ENCODE peak calls at places on chromosomes 6 and 20, in five cellular contexts. One of them, this sample, is unnamed.

GRCh38 chr6:116278853-116279231 is 888 bp downstream of the TSPYL1 start:
- DNase-seq in neural crest cell: no peak
- DNase-seq in Calu3: no peak
- DNase-seq in left ventricle myocardium inferior: peak; percentile 57
- DNase-seq in esophagus squamous epithelium: no peak
- DNase-seq in this sample: no peak

GRCh38 chr6:41451515-41452163 is 94.5 kb upstream of the FOXP4 start:
- DNase-seq in neural crest cell: no peak
- DNase-seq in Calu3: no peak
- DNase-seq in left ventricle myocardium inferior: no peak
- DNase-seq in esophagus squamous epithelium: no peak
- DNase-seq in this sample: no peak

GRCh38 chr6:11909696-11910132 is 102.4 kb upstream of the HIVEP1 start:
- DNase-seq in neural crest cell: no peak
- DNase-seq in Calu3: no peak
- DNase-seq in left ventricle myocardium inferior: no peak
- DNase-seq in esophagus squamous epithelium: no peak
- DNase-seq in this sample: no peak

GRCh38 chr6:118980063-118980462 is 45.1 kb upstream of the MCM9 start:
- DNase-seq in neural crest cell: no peak
- DNase-seq in Calu3: peak; percentile 6
- DNase-seq in left ventricle myocardium inferior: no peak
- DNase-seq in esophagus squamous epithelium: no peak
- DNase-seq in this sample: no peak

GRCh38 chr6:169752074-169752623 is 727 bp downstream of the ERMARD start:
- DNase-seq in neural crest cell: no peak
- DNase-seq in Calu3: no peak
- DNase-seq in left ventricle myocardium inferior: no peak
- DNase-seq in esophagus squamous epithelium: no peak
- DNase-seq in this sample: no peak

GRCh38 chr6:87199787-87200186 is 44.4 kb downstream of the ZNF292 start:
- DNase-seq in neural crest cell: no peak
- DNase-seq in Calu3: no peak
- DNase-seq in left ventricle myocardium inferior: no peak
- DNase-seq in esophagus squamous epithelium: no peak
- DNase-seq in this sample: no peak

GRCh38 chr20:49510562-49511117 is 28.2 kb upstream of the KCNB1 start:
- DNase-seq in neural crest cell: no peak
- DNase-seq in Calu3: no peak
- DNase-seq in left ventricle myocardium inferior: peak; percentile 73
- DNase-seq in esophagus squamous epithelium: no peak
- DNase-seq in this sample: no peak

GRCh38 chr6:28758046-28758817 is 165.6 kb downstream of the TRIM27 start:
- DNase-seq in neural crest cell: no peak
- DNase-seq in Calu3: peak; percentile 86
- DNase-seq in left ventricle myocardium inferior: no peak
- DNase-seq in esophagus squamous epithelium: no peak
- DNase-seq in this sample: no peak

GRCh38 chr6:129642322-129642721 is 67.7 kb downstream of the ARHGAP18 start:
- DNase-seq in neural crest cell: no peak
- DNase-seq in Calu3: no peak
- DNase-seq in left ventricle myocardium inferior: no peak
- DNase-seq in esophagus squamous epithelium: no peak
- DNase-seq in this sample: no peak

DNA sequence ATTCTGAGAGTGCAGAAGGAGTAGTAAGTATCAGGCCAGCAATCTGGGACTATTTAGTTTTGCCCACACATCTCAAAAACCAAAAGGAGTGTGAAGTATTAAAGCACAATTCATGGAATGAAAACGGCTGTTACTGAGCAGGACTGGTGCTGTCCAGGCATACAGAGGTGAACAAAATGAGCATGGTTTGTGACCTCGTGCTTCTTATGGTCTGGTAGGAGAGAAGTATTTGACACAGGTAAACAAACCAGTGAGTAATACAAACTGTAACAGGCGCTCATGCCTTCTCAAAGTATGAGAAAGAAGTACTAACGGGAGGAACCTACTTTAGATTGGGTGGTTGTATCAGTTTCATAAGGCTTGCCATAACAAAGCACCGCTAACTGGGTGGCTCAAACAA is 17.5 kb upstream of the NRN1 start:
- DNase-seq in neural crest cell: no peak
- DNase-seq in Calu3: no peak
- DNase-seq in left ventricle myocardium inferior: no peak
- DNase-seq in esophagus squamous epithelium: no peak
- DNase-seq in this sample: no peak
- TF ChIP-seq CTCF in neural crest cell: no peak
- TF ChIP-seq CTCF in Calu3: no peak
- TF ChIP-seq CTCF in left ventricle myocardium inferior: no peak
- TF ChIP-seq CTCF in esophagus squamous epithelium: no peak
- TF ChIP-seq CTCF in this sample: no peak

GRCh38 chr20:61735503-61735785 is 330.2 kb downstream of the TAF4 start:
- DNase-seq in neural crest cell: no peak
- DNase-seq in Calu3: no peak
- DNase-seq in left ventricle myocardium inferior: no peak
- DNase-seq in esophagus squamous epithelium: no peak
- DNase-seq in this sample: no peak
- TF ChIP-seq CTCF in neural crest cell: no peak
- TF ChIP-seq CTCF in Calu3: no peak
- TF ChIP-seq CTCF in left ventricle myocardium inferior: no peak
- TF ChIP-seq CTCF in esophagus squamous epithelium: no peak
- TF ChIP-seq CTCF in this sample: no peak

GRCh38 chr6:56542367-56543331 is 100.0 kb downstream of the DST start:
- DNase-seq in neural crest cell: peak; percentile 77
- DNase-seq in Calu3: peak; percentile 90
- DNase-seq in left ventricle myocardium inferior: peak; percentile 92
- DNase-seq in esophagus squamous epithelium: peak; percentile 67
- DNase-seq in this sample: peak; percentile 86
- TF ChIP-seq CTCF in neural crest cell: no peak
- TF ChIP-seq CTCF in Calu3: no peak
- TF ChIP-seq CTCF in left ventricle myocardium inferior: peak; percentile 63
- TF ChIP-seq CTCF in esophagus squamous epithelium: peak; percentile 34
- TF ChIP-seq CTCF in this sample: peak; percentile 32

DNA sequence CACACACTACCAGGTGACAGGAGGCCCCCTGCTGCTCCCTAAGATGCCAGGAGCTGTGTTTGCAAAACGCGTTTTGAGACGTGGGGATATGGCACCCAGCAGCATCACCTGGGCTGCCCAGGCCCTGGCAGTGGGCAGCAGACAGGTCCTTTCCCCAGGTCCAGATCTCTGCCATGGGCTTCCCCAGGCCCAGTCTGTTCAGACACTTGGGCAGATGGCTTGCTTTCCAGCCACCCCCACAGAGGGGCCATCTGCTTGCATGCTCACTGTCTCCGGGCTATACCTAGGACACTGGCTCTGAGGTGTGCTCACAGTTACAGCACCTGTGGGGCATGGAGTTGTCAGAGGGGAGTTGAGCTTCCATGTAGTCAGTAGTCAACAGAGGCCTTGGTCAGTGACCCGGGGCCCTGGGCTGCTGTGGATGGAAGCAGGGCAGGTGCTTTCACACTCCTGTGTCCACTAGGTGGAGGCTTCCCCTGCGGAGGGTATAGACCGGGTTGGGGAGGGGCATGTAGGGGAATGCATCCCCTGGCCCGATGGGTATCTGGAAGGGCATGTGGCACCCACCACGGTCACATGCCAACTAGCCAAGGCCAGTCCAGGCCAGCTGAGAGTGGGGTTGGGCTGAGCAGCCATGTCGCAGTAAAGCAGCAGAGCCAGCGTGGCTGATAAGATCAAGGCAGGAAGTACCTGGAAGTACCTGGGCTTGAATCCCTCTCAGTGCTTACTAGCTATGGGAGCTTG is 185.4 kb upstream of the SLC24A3 start:
- DNase-seq in neural crest cell: no peak
- DNase-seq in Calu3: no peak
- DNase-seq in left ventricle myocardium inferior: no peak
- DNase-seq in esophagus squamous epithelium: no peak
- DNase-seq in this sample: no peak
- TF ChIP-seq CTCF in neural crest cell: no peak
- TF ChIP-seq CTCF in Calu3: no peak
- TF ChIP-seq CTCF in left ventricle myocardium inferior: peak; percentile 14
- TF ChIP-seq CTCF in esophagus squamous epithelium: no peak
- TF ChIP-seq CTCF in this sample: no peak

DNA sequence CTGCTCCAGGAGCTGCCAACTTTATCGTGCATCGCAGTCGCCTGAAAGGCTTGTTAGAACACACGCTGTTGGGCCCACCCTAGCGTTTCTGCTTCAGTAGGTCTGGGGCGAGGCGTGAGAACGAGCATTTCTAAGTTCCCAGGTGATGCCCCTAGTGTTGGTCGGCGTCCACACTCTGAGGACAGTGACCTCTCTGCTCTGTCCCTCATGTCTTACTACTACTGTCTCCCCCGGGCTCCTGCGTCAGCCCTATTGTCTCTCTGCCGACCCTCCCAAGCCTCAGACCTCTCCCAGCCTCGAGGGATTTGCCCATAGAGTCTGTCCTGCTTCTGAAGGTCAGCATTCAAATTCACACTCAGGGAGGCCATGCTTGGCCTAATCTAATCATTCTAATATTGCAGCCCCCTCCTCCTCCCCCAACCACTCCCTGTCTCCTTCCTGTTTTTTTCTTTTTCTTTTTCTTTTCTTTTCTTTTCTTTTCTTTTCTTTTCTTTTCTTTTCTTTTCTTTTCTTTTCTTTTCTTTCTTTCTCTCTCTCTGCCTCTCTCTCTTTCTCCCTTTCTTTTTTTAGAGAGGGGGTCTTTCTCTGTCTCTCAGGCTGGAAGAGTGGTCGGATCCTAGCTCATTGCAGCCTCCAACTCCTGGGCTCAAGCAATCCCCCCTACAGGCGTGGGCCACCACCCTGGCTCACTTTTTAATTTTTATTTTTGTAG is 873 bp upstream of the ZFP64 start:
- DNase-seq in neural crest cell: no peak
- DNase-seq in Calu3: peak; percentile 65
- DNase-seq in left ventricle myocardium inferior: peak; percentile 45
- DNase-seq in esophagus squamous epithelium: no peak
- DNase-seq in this sample: no peak
- TF ChIP-seq CTCF in neural crest cell: peak; percentile 32
- TF ChIP-seq CTCF in Calu3: no peak
- TF ChIP-seq CTCF in left ventricle myocardium inferior: peak; percentile 41
- TF ChIP-seq CTCF in esophagus squamous epithelium: no peak
- TF ChIP-seq CTCF in this sample: peak; percentile 56

GRCh38 chr6:141809901-141810300 is 322.8 kb upstream of the GJE1 start:
- DNase-seq in neural crest cell: no peak
- DNase-seq in Calu3: no peak
- DNase-seq in left ventricle myocardium inferior: no peak
- DNase-seq in esophagus squamous epithelium: no peak
- DNase-seq in this sample: no peak
- TF ChIP-seq CTCF in neural crest cell: no peak
- TF ChIP-seq CTCF in Calu3: no peak
- TF ChIP-seq CTCF in left ventricle myocardium inferior: no peak
- TF ChIP-seq CTCF in esophagus squamous epithelium: no peak
- TF ChIP-seq CTCF in this sample: no peak